ENCODE peak calls at places on chromosomes 3 and 15, in seven cellular contexts. R is testis, N is GM12891, S is esophagus muscularis mucosa, Q is tibial nerve, Z is HCT116, P is ovary. O is an unnamed sample.

GRCh38 chr3:183224581-183224980 is 28.5 kb upstream of the B3GNT5 start:
- DNase-seq in Q (no peak), P (no peak), Z (no peak), R (no peak), N (no peak), S (no peak), O (no peak)

GRCh38 chr3:38730281-38730680 is 80.8 kb upstream of the SCN5A start:
- DNase-seq in R (no peak), Z (no peak), P (no peak), N (no peak), Q (no peak), S (no peak), O (no peak)

GRCh38 chr15:47517737-47518136 is 199.6 kb upstream of the SEMA6D start:
- DNase-seq in Q (no peak), N (no peak), P (no peak), R (no peak), Z (no peak), S (peak), O (no peak)

GRCh38 chr3:138921316-138922292 is 25.3 kb downstream of the FOXL2 start:
- DNase-seq in N (no peak), Z (no peak), R (no peak), Q (no peak), S (no peak), P (no peak), O (peak)

GRCh38 chr3:71456155-71456554 is 127.4 kb downstream of the FOXP1 start:
- DNase-seq in R (no peak), Z (no peak), S (peak), Q (no peak), P (no peak), N (no peak), O (no peak)

GRCh38 chr3:196868297-196868661 is 559 bp downstream of the SENP5 start:
- DNase-seq in N (peak), S (no peak), Z (no peak), P (no peak), R (peak), Q (no peak), O (peak)

GRCh38 chr3:38968403-38968802 is 83.3 kb downstream of the SCN11A start:
- DNase-seq in Z (no peak), Q (no peak), R (no peak), P (no peak), N (no peak), S (peak), O (no peak)

GRCh38 chr3:124771083-124771445 is 40.8 kb downstream of the UMPS start:
- DNase-seq in Z (no peak), N (no peak), S (no peak), P (no peak), Q (no peak), R (no peak), O (no peak)

GRCh38 chr3:141477224-141477623 is 9.6 kb upstream of the RASA2 start:
- DNase-seq in R (no peak), Z (no peak), N (no peak), Q (no peak), P (no peak), S (no peak), O (peak)

GRCh38 chr3:46027736-46028397 is 584 bp upstream of the XCR1 start:
- DNase-seq in Q (no peak), R (no peak), N (no peak), Z (peak), P (no peak), S (peak), O (no peak)

GRCh38 chr3:132822266-132822665 is 100.1 kb upstream of the NPHP3 start:
- DNase-seq in S (no peak), Z (no peak), P (no peak), N (no peak), Q (no peak), R (no peak), O (no peak)

GRCh38 chr3:195270350-195271115 is 426 bp downstream of the XXYLT1 start:
- DNase-seq in Z (peak), R (peak), S (peak), N (peak), Q (no peak), P (peak), O (peak)

GRCh38 chr3:104878395-104878794 is 488.3 kb upstream of the ALCAM start:
- DNase-seq in S (no peak), Z (no peak), Q (no peak), P (no peak), N (no peak), R (no peak), O (no peak)

GRCh38 chr3:160486459-160486869 is 36.9 kb upstream of the TRIM59 start:
- DNase-seq in R (no peak), N (no peak), Z (peak), S (no peak), Q (no peak), P (no peak), O (no peak)

GRCh38 chr15:101615986-101616848 is 36.0 kb downstream of the TM2D3 start:
- DNase-seq in Q (no peak), Z (peak), N (no peak), R (peak), P (peak), S (no peak), O (peak)

GRCh38 chr15:29046946-29047345 is 161.2 kb downstream of the APBA2 start:
- DNase-seq in S (no peak), N (no peak), Z (no peak), Q (no peak), R (no peak), P (no peak), O (no peak)

GRCh38 chr3:150975992-150976368 is 3.5 kb upstream of the CLRN1 start:
- DNase-seq in Q (no peak), P (no peak), S (no peak), Z (no peak), N (no peak), R (no peak), O (no peak)

GRCh38 chr15:45157056-45157455 is 27.3 kb downstream of the DUOX1 start:
- DNase-seq in P (no peak), Q (no peak), Z (no peak), N (no peak), R (no peak), S (no peak), O (no peak)

GRCh38 chr3:10505050-10505790 is at the start of gene ATP2B2:
- DNase-seq in Q (no peak), P (no peak), N (no peak), S (no peak), Z (no peak), R (peak), O (no peak)

GRCh38 chr3:100650651-100651611 is 41.5 kb downstream of the ADGRG7 start:
- DNase-seq in S (no peak), P (no peak), Z (no peak), R (no peak), N (peak), Q (no peak), O (no peak)

GRCh38 chr3:198071602-198072285 is 111.7 kb downstream of the LMLN start:
- DNase-seq in R (no peak), Z (peak), N (no peak), S (no peak), Q (no peak), P (no peak), O (peak)

GRCh38 chr3:52440249-52440551 is 4.7 kb downstream of the SEMA3G start:
- DNase-seq in Q (no peak), N (no peak), P (peak), R (no peak), S (no peak), Z (no peak), O (no peak)

GRCh38 chr3:130565224-130565623 is 48.2 kb downstream of the COL6A6 start:
- DNase-seq in Z (no peak), P (no peak), R (no peak), N (no peak), Q (no peak), S (no peak), O (no peak)

GRCh38 chr3:13628841-13629551 is 80.1 kb downstream of the FBLN2 start:
- DNase-seq in Q (no peak), S (no peak), Z (no peak), R (no peak), N (no peak), P (no peak), O (no peak)

GRCh38 chr3:100335137-100335833 is 728 bp downstream of the NIT2 start:
- DNase-seq in Z (no peak), Q (no peak), P (peak), S (no peak), R (peak), N (peak), O (no peak)

GRCh38 chr3:184766555-184767261 is 45.3 kb upstream of the VPS8 start:
- DNase-seq in Q (no peak), S (no peak), R (no peak), N (no peak), Z (no peak), P (no peak), O (no peak)

GRCh38 chr3:45887759-45888511 is 1.6 kb downstream of the CCR9 start:
- DNase-seq in S (no peak), Q (no peak), N (no peak), P (no peak), Z (no peak), R (no peak), O (no peak)

GRCh38 chr15:84911879-84912660 is 27.6 kb downstream of the SLC28A1 start:
- DNase-seq in S (peak), R (peak), Q (peak), P (peak), Z (peak), N (no peak), O (peak)

GRCh38 chr15:77634266-77634962 is 1.7 kb upstream of the LINGO1 start:
- DNase-seq in R (peak), N (peak), P (peak), S (no peak), Q (no peak), Z (peak), O (no peak)

GRCh38 chr3:159128628-159129027 is 326.8 kb downstream of the MFSD1 start:
- DNase-seq in Q (no peak), R (no peak), S (no peak), N (no peak), P (no peak), Z (peak), O (no peak)

GRCh38 chr3:12737853-12738252 is 21.2 kb downstream of the TMEM40 start:
- DNase-seq in N (no peak), Z (no peak), P (no peak), S (no peak), Q (no peak), R (no peak), O (no peak)

GRCh38 chr3:172357850-172358754 is 90.2 kb downstream of the GHSR start:
- DNase-seq in P (no peak), S (no peak), Z (no peak), Q (no peak), R (no peak), N (no peak), O (no peak)

GRCh38 chr15:70236306-70237103 is 138.8 kb upstream of the TLE3 start:
- DNase-seq in P (no peak), S (no peak), R (no peak), Q (no peak), N (no peak), Z (no peak), O (no peak)

GRCh38 chr15:44802336-44802735 is 66.0 kb downstream of the TRIM69 start:
- DNase-seq in S (no peak), Z (no peak), R (no peak), Q (no peak), N (no peak), P (no peak), O (no peak)

GRCh38 chr15:74768771-74769342 is 13.0 kb upstream of the CSK start:
- DNase-seq in Q (peak), Z (peak), R (peak), N (peak), P (peak), S (no peak), O (peak)

GRCh38 chr15:101446527-101447167 is 42.9 kb downstream of the PCSK6 start:
- DNase-seq in Z (no peak), N (no peak), P (no peak), R (peak), S (no peak), Q (no peak), O (no peak)

GRCh38 chr3:142904639-142905441 is 16.0 kb upstream of the PCOLCE2 start:
- DNase-seq in S (no peak), N (no peak), R (no peak), P (no peak), Q (no peak), Z (no peak), O (peak)

GRCh38 chr3:184040010-184040409 is 8.5 kb downstream of the HTR3D start:
- DNase-seq in P (no peak), S (no peak), Z (peak), Q (no peak), R (peak), N (no peak), O (peak)

GRCh38 chr3:186057594-186057993 is 51.3 kb downstream of the ETV5 start:
- DNase-seq in P (no peak), N (no peak), S (no peak), R (no peak), Q (no peak), Z (no peak), O (peak)
- TF ChIP-seq POLR2A in P (no peak), N (no peak), S (no peak), R (no peak), Q (no peak), Z (no peak), O (no peak)

GRCh38 chr3:134794950-134795775 is at the start of gene EPHB1:
- DNase-seq in N (peak), Z (peak), S (peak), P (peak), R (peak), Q (peak), O (peak)
- TF ChIP-seq POLR2A in N (no peak), Z (no peak), S (no peak), P (no peak), R (no peak), Q (no peak), O (no peak)

DNA sequence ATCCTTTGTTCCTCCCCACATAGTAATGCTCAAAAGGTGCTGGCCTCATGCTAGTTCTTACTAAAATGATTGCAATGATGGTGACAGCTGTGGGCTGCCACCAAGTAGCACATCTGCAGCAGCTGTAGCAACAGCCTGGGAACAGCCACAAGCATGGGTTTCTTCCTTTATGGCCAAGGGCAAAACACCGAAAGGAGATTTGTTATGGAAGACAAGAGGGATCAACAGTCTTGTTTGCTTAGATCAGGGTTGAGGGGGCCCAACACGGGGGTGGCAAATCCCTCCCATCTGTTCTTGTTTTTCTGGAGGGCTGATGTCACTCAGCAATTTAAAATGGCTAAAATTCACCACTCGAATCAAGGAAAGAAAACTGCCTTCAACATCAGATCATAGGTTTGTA is 188.3 kb downstream of the CADPS start:
- DNase-seq in R (no peak), Z (no peak), P (no peak), S (no peak), N (no peak), Q (no peak), O (no peak)
- TF ChIP-seq POLR2A in R (no peak), Z (no peak), P (no peak), S (no peak), N (no peak), Q (no peak), O (no peak)

DNA sequence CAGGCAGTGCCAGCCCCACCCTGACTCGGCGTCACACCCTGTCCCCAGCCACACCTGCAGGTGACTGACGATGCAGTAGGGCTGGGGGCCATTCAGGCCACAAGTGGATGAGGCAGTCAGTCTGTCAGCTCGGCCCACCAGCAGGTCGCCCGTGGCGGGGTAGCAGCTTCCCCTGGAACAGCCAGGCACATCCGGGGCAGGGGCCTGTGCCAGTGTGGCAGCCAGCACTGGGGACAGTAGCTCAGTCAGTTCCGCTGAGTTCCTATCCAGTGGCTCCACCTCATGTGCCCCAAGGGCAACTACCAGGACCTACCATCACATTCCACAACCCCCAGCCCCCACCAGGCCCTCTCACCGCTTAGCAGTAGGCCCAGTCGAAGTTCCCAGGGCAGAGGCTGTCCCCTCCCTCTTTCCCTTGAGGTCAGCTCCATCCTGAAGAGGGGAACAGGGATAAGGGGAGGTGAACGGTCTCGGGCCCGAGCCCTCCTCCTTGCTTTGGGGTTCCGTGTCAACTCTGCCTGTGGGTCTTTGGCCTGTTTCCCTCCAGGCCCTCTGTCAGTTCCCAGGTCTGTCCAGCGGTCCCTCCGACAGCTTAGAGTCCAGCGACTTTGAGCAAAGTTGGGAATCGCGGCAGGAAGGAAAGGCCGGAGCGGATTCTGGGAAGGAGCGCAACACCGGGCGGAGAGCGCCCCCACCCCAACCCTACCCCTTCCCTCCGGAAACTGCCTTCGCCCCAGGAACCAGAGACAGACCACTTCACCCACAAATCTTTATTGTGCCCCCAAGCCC is at the start of gene LAMB2:
- DNase-seq in S (peak), Q (peak), N (no peak), P (peak), R (peak), Z (peak), O (peak)
- TF ChIP-seq POLR2A in S (peak), Q (peak), N (no peak), P (peak), R (no peak), Z (no peak), O (peak)

GRCh38 chr3:180601688-180602666 is at the start of gene TTC14:
- DNase-seq in R (peak), S (peak), Q (peak), Z (peak), P (peak), N (peak), O (peak)
- TF ChIP-seq POLR2A in R (peak), S (no peak), Q (no peak), Z (peak), P (peak), N (peak), O (peak)

GRCh38 chr3:64687781-64688515 is at the start of gene ADAMTS9:
- DNase-seq in P (peak), Z (no peak), R (peak), N (no peak), S (no peak), Q (peak), O (no peak)
- TF ChIP-seq POLR2A in P (peak), Z (no peak), R (no peak), N (no peak), S (peak), Q (peak), O (no peak)

DNA sequence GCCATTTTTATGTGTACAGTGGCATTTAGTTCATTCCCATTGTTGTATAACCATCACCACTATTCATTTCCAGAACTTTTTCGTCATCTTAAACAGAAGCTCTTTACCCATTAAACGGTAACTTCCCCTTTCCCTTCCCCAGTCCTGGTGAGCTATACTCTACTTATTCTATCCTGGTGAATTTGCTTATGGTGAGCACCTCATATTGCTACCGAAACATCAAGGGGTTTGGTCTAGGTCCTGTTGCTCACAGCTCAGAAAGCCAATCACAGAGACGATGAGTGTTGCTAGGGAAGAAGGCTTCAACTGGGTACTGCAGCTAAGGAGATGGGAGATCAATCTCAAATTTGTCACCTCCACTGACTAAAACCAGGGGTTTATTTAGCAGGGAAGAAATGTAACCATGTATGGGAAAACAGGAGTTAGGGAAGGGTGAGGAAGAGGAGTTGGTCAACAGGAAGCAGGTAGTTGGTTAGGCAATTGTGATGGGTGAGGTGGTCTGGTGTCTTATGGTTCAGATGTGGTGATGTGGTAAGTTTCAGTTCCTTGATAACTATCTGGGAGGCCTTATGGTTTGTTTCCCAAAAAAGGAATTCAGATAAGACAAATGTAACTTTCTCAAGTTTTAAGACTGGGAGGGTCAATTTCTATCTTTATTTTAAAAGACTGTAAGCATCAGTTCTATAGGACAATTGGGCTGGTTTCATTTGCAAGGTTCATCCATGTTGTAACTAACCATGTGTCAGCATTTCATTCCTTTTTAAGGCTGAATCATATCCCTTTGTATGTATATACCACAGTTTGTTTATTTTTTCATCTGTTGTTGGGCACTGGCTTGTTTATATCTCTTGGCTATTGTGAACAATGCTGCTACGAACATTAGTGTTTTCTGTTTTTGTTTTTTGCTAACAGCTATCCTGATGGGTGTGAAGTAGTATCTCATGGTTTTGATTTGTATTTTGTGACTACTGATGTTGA is 24.3 kb downstream of the ARHGAP11B start:
- DNase-seq in Z (no peak), Q (no peak), N (peak), R (no peak), P (no peak), S (no peak), O (no peak)
- TF ChIP-seq POLR2A in Z (no peak), Q (no peak), N (no peak), R (no peak), P (no peak), S (no peak), O (no peak)

GRCh38 chr3:157418104-157418503 is 18.5 kb upstream of the PTX3 start:
- DNase-seq in N (no peak), P (no peak), Z (no peak), Q (no peak), R (no peak), S (no peak), O (no peak)
- TF ChIP-seq POLR2A in N (no peak), P (no peak), Z (no peak), Q (no peak), R (no peak), S (no peak), O (no peak)

GRCh38 chr15:99706557-99707303 is 26.5 kb downstream of the LYSMD4 start:
- DNase-seq in S (no peak), P (no peak), N (no peak), Q (no peak), R (no peak), Z (no peak), O (no peak)
- TF ChIP-seq POLR2A in S (no peak), P (no peak), N (no peak), Q (no peak), R (no peak), Z (no peak), O (no peak)